ENCODE peak calls at places on chromosomes 11 and 22, in ten cellular contexts. N is cardiac muscle cell, R is PC-9, D is tibial nerve, J is D721Med, P is A549, U is lower leg skin, L is glutamatergic neuron, O is MM.1S, S is left lung. K is an unnamed sample.

GRCh38 chr11:19084661-19085315 is 24.3 kb upstream of the MRGPRX2 start:
- DNase-seq in L (no peak), P (no peak), D (no peak), O (no peak), J (no peak), N (no peak), U (no peak), R (no peak), S (no peak), K (no peak)

GRCh38 chr11:60169264-60169915 is 13.5 kb downstream of the MS4A6A start:
- DNase-seq in J (no peak), U (peak), S (no peak), L (peak), P (peak), D (no peak), R (peak), N (no peak), O (peak), K (no peak)

GRCh38 chr11:105244157-105244820 is 104.7 kb upstream of the CARD18 start:
- DNase-seq in N (peak), S (no peak), R (peak), L (no peak), P (peak), J (no peak), D (no peak), U (peak), O (peak), K (no peak)

GRCh38 chr22:35589071-35589735 is 27.9 kb downstream of the MB start:
- DNase-seq in U (no peak), R (peak), O (no peak), L (no peak), N (no peak), D (no peak), S (peak), P (peak), J (no peak), K (no peak)

GRCh38 chr22:45217806-45218205 is 22.9 kb downstream of the KIAA0930 start:
- DNase-seq in L (no peak), U (no peak), J (no peak), S (no peak), P (no peak), N (no peak), R (no peak), O (no peak), D (no peak), K (no peak)

GRCh38 chr11:108713076-108713790 is 48.4 kb downstream of the DDX10 start:
- DNase-seq in D (no peak), L (no peak), P (no peak), S (no peak), R (no peak), N (no peak), J (no peak), O (no peak), U (no peak), K (no peak)

GRCh38 chr11:101974255-101974654 is 57.9 kb upstream of the ANGPTL5 start:
- DNase-seq in S (no peak), R (no peak), D (no peak), O (no peak), N (no peak), J (no peak), P (peak), U (no peak), L (no peak), K (no peak)

GRCh38 chr11:15258433-15259350 is 144.0 kb downstream of the INSC start:
- DNase-seq in J (no peak), S (no peak), L (no peak), O (no peak), P (peak), U (no peak), N (peak), D (no peak), R (no peak), K (no peak)

GRCh38 chr11:115408036-115408911 is 95.9 kb downstream of the CADM1 start:
- DNase-seq in S (no peak), P (no peak), U (no peak), L (no peak), R (no peak), N (no peak), D (no peak), J (no peak), O (peak), K (no peak)

GRCh38 chr11:120789391-120789790 is 234.5 kb upstream of the TBCEL start:
- DNase-seq in P (no peak), J (no peak), O (no peak), L (no peak), R (no peak), N (no peak), D (no peak), S (no peak), U (no peak), K (no peak)

GRCh38 chr22:33018232-33018864 is 39.8 kb downstream of the SYN3 start:
- DNase-seq in U (no peak), O (peak), J (no peak), D (peak), P (peak), N (peak), R (peak), L (peak), S (no peak), K (peak)

GRCh38 chr11:86089659-86090058 is 20.8 kb upstream of the PICALM start:
- DNase-seq in D (no peak), U (no peak), N (no peak), L (no peak), S (no peak), P (no peak), O (no peak), J (no peak), R (no peak), K (no peak)

DNA sequence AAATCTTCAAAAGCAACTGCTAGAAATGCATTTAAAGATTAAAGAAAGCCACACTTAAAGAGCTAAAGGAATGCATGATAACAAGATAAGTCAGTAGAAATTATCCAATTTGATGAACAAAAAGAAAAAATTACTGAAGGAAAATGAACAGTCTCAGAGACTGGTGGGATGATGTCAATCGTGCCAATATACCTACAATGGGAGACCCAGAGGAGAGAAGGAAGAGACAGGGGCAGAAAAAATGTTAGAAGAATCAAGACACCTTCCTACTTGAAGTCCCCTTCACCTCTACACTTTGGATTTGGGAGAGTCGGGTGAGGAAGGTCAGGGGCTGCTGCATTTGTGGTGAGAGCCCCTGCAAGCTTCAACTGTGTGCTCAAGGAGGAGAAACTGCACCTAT is 216.3 kb downstream of the BUD13 start:
- DNase-seq in S (no peak), R (no peak), L (no peak), O (no peak), N (no peak), P (no peak), J (no peak), D (no peak), U (no peak), K (no peak)
- TF ChIP-seq CTCF in S (no peak), R (no peak), L (no peak), O (no peak), N (no peak), P (no peak), J (no peak), D (no peak), U (no peak), K (no peak)

GRCh38 chr11:58924230-58924629 is 15.1 kb upstream of the GLYATL1 start:
- DNase-seq in J (no peak), D (no peak), U (no peak), S (no peak), P (no peak), L (no peak), O (no peak), N (no peak), R (no peak), K (no peak)

GRCh38 chr11:58921778-58922390 is 17.4 kb upstream of the GLYATL1 start:
- DNase-seq in R (no peak), D (no peak), O (no peak), J (no peak), P (no peak), U (no peak), L (no peak), N (no peak), S (no peak), K (no peak)

GRCh38 chr11:58922475-58922874 is 16.8 kb upstream of the GLYATL1 start:
- DNase-seq in S (no peak), U (no peak), P (no peak), R (no peak), L (no peak), J (no peak), D (no peak), O (no peak), N (no peak), K (no peak)

GRCh38 chr11:58926251-58926650 is 13.0 kb upstream of the GLYATL1 start:
- DNase-seq in D (no peak), S (no peak), N (no peak), L (no peak), J (no peak), O (no peak), U (no peak), P (no peak), R (no peak), K (no peak)

GRCh38 chr11:58923300-58923788 is 15.9 kb upstream of the GLYATL1 start:
- DNase-seq in S (no peak), P (peak), L (no peak), U (peak), J (no peak), R (peak), N (peak), O (peak), D (no peak), K (no peak)
- TF ChIP-seq CTCF in S (no peak), P (peak), L (no peak), U (no peak), J (peak), R (no peak), N (peak), O (peak), D (no peak), K (peak)

GRCh38 chr11:34364102-34364501 is 6.3 kb upstream of the ABTB2 start:
- DNase-seq in P (no peak), N (no peak), R (no peak), U (no peak), D (no peak), O (no peak), S (no peak), L (no peak), J (no peak), K (no peak)

GRCh38 chr11:34363363-34364084 is 5.7 kb upstream of the ABTB2 start:
- DNase-seq in U (no peak), N (no peak), L (no peak), P (no peak), J (no peak), S (no peak), R (no peak), D (no peak), O (no peak), K (no peak)

DNA sequence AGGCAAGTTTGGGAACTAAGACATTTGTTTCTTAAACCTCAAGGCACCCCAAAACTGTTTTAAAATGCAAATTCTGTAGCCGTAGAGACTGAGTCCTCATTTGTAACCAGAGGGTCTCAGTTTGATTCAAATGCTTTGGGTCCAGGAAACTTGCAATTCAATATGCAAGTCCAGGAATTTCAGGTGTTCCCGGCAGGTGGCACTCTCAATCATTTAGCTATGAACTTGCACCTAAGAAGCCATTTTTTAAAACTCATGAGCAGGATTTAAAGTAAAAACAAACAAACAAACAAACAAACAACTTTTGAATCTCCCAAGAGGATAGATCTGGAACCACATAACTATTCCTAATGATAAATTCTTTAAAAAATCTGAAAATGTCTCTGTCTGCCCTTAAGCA is 8.7 kb upstream of the ABTB2 start:
- DNase-seq in O (peak), N (no peak), U (no peak), R (peak), S (no peak), J (no peak), L (no peak), D (no peak), P (peak), K (no peak)
- TF ChIP-seq CTCF in O (peak), N (peak), U (no peak), R (peak), S (peak), J (peak), L (no peak), D (no peak), P (peak), K (peak)

GRCh38 chr11:124736738-124737137 is 3.0 kb upstream of the NRGN start:
- DNase-seq in R (no peak), O (no peak), S (no peak), L (no peak), J (no peak), D (no peak), P (no peak), U (no peak), N (no peak), K (no peak)
- TF ChIP-seq CTCF in R (no peak), O (no peak), S (no peak), L (no peak), J (no peak), D (no peak), P (no peak), U (no peak), N (no peak), K (no peak)

DNA sequence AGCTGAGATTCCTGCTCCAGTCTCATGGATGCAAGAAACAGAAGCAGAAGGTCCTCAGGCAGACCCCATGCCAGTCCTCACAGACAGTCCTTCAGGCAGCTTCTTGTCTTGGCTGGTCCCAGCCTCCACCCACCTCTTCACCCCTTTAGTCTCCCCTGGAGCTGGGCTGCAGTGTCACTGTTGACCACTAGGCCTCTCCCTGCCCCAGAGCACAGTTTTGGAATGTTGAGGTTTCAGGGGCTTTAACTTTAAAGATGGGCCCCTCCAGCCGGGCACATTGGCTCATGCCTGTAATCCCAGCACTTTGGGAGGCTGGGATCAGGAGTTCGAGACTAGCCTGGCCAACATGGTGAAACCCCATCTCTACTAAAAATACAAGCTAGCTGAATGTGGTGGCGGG is 39.5 kb upstream of the GCAT start:
- DNase-seq in D (no peak), O (no peak), N (no peak), R (no peak), P (no peak), J (no peak), S (no peak), U (no peak), L (no peak), K (no peak)
- TF ChIP-seq CTCF in D (peak), O (peak), N (peak), R (peak), P (no peak), J (no peak), S (no peak), U (no peak), L (peak), K (peak)

GRCh38 chr11:28674432-28675076 is 566.4 kb downstream of the METTL15 start:
- DNase-seq in N (peak), U (no peak), J (no peak), P (peak), O (no peak), R (peak), D (no peak), S (no peak), L (peak), K (peak)
- TF ChIP-seq CTCF in N (peak), U (no peak), J (peak), P (peak), O (no peak), R (peak), D (no peak), S (no peak), L (peak), K (peak)

DNA sequence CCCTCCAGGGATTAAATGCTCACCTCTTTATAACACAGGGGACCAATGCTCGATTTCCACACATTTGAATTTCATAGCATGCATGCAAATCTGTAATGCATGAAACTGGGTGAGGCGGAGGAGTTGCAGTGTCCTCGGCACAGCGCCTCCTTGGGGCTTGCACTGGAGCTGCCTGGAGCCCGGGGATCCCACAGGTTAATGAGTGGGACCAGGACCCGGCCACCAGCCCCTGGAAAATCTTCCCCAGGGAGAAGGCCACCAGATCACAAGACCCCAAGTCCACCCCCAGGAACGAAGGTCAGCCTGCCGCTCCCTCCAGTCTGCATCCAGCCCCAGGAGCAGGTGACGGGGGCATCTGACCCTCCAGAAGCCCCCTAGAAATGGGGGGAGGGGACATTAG is 119.1 kb downstream of the MN1 start:
- DNase-seq in N (peak), S (no peak), P (no peak), R (no peak), D (no peak), U (no peak), J (no peak), L (peak), O (no peak), K (peak)
- TF ChIP-seq CTCF in N (peak), S (no peak), P (no peak), R (peak), D (no peak), U (no peak), J (peak), L (peak), O (no peak), K (peak)

DNA sequence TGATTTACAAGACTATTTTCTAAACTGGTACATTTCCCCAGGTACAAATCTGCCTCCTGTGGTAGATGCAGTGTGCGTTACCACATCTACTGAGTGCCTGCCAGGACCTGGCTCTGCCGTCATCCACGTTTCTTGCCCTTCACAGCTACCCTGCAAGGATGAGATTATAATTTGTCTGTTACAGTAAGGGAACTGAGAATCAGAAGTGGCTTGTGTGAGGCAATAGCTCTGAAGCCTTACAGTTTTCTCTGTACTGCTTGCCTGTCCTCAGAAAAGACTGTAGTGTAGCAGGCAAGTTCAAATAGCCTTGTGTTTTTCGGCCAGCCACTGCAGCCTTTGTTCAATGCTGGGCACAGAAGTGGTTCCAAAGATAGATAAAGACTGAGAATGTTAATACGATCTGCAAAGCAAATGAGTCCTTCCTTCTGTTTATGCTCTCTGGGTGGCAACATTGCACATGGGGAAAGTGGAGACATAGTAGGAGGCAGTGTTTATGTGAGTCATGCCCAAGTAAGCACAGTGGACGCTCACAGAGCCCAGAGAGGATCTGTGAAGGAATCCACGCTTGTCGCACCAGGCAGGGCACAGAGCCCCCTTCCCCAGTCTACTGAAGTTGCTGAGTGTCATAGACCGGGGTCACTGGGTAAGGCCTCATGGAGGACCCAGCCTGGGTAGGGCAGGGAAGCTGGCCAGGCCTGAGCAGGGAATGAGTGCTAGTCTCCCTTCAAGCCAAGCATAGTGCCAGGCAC is 49.1 kb downstream of the MICAL2 start:
- DNase-seq in O (no peak), N (peak), S (peak), R (no peak), U (no peak), P (peak), D (no peak), J (no peak), L (no peak), K (no peak)
- TF ChIP-seq CTCF in O (no peak), N (peak), S (no peak), R (no peak), U (no peak), P (peak), D (no peak), J (no peak), L (no peak), K (no peak)

GRCh38 chr11:35388054-35388453 is 31.3 kb downstream of the SLC1A2 start:
- DNase-seq in S (no peak), U (no peak), J (no peak), R (no peak), O (no peak), D (no peak), N (no peak), L (no peak), P (no peak), K (no peak)

GRCh38 chr11:35389897-35390462 is 29.4 kb downstream of the SLC1A2 start:
- DNase-seq in P (no peak), U (no peak), S (no peak), J (no peak), L (no peak), O (no peak), D (no peak), R (peak), N (no peak), K (no peak)

GRCh38 chr11:35389112-35389511 is 30.2 kb downstream of the SLC1A2 start:
- DNase-seq in O (no peak), U (no peak), L (no peak), J (no peak), D (no peak), P (no peak), N (no peak), S (no peak), R (no peak), K (no peak)

GRCh38 chr11:35383953-35384352 is 35.4 kb downstream of the SLC1A2 start:
- DNase-seq in U (no peak), L (no peak), R (no peak), D (no peak), S (no peak), P (no peak), J (no peak), O (no peak), N (no peak), K (no peak)

DNA sequence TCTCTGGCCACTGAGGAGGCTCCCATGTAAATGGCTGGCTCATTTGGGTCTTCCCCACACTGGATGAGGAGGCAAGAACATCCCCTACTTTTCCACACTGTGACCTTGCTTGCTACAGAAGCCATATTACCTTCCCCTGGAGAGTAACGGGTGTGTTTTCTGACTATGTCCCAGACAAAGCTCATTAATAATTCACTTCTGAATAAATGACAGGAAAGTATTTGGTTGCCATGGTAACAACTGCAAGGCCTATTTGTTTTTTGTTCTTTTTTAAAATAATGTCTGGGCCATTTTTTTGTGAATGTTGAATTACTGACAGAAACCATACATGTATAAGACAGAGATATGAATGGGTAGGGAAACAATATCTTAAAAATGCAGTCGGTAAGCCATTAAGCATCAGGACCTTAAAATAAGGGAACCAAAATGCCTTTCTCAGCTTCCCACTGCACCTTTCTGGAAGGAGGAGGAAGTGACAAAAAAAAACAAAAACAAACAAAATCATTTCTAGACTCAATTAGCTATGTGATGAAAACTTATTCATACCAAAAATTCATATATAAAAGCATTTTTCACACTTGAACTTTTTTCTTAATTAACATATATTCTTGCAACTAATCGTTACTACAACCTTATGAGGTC is 31.9 kb downstream of the SLC1A2 start:
- DNase-seq in R (no peak), J (no peak), N (no peak), O (no peak), U (no peak), L (no peak), P (peak), S (no peak), D (no peak), K (no peak)
- TF ChIP-seq CTCF in R (no peak), J (no peak), N (no peak), O (no peak), U (no peak), L (no peak), P (no peak), S (no peak), D (no peak), K (no peak)

K was measured in neural crest cell.